ENCODE peak calls at places on chromosome 18, in eight cellular contexts. R is choroid plexus epithelial cell; G is aorta; F is mesenteric fat pad; B is tibial artery; H is memory B cell; E is activated CD4-positive, alpha-beta T cell treated with anti-CD3 and anti-CD28 coated beads for 4 hours; U is epithelial cell of prostate. V is an unnamed sample.
A peak's percentile ranks its signal among the peaks of the same experiment; 100 is the strongest.

GRCh38 chr18:54269924-54270844 is 867 bp downstream of the POLI start:
- DNase-seq in R (peak; percentile 68), G (no peak), F (no peak), B (peak; percentile 71), H (peak; percentile 16), E (peak; percentile 45), U (no peak), V (peak; percentile 44)

GRCh38 chr18:69031571-69032451 is 233.9 kb downstream of the CCDC102B start:
- DNase-seq in R (no peak), G (no peak), F (no peak), B (no peak), H (no peak), E (no peak), U (no peak), V (no peak)

GRCh38 chr18:70659026-70659726 is 370.3 kb downstream of the SOCS6 start:
- DNase-seq in R (peak; percentile 57), G (no peak), F (no peak), B (no peak), H (no peak), E (peak; percentile 42), U (no peak), V (no peak)

GRCh38 chr18:76821356-76821874 is 942 bp upstream of the ZNF236 start:
- DNase-seq in R (no peak), G (no peak), F (peak; percentile 51), B (no peak), H (no peak), E (no peak), U (no peak), V (no peak)

GRCh38 chr18:75157359-75157758 is 51.6 kb downstream of the PTGR3 start:
- DNase-seq in R (no peak), G (no peak), F (no peak), B (no peak), H (no peak), E (no peak), U (no peak), V (no peak)

GRCh38 chr18:9823805-9824473 is 61.8 kb upstream of the TXNDC2 start:
- DNase-seq in R (peak; percentile 53), G (no peak), F (no peak), B (no peak), H (no peak), E (no peak), U (no peak), V (peak; percentile 87)

GRCh38 chr18:59820663-59821062 is 79.1 kb upstream of the PMAIP1 start:
- DNase-seq in R (no peak), G (no peak), F (no peak), B (no peak), H (no peak), E (no peak), U (no peak), V (peak; percentile 21)

GRCh38 chr18:23069481-23069880 is 65.8 kb upstream of the CABLES1 start:
- DNase-seq in R (no peak), G (no peak), F (no peak), B (no peak), H (no peak), E (peak; percentile 16), U (no peak), V (no peak)

GRCh38 chr18:57889841-57890240 is 86.7 kb upstream of the ATP8B1 start:
- DNase-seq in R (no peak), G (no peak), F (no peak), B (no peak), H (no peak), E (no peak), U (no peak), V (no peak)

V was measured in iris pigment epithelial cell.